ENCODE peak calls at places on chromosomes 3 and 15, in six cellular contexts. N, T, H, O, V and L are unnamed samples.

GRCh38 chr3:150149651-150150051 is 179.0 kb upstream of the PFN2 start:
- DNase-seq in N (no peak), T (peak; percentile 79), H (peak; percentile 58), O (no peak), V (no peak), L (no peak)

GRCh38 chr3:41740374-41740773 is 221.5 kb downstream of the ULK4 start:
- DNase-seq in N (no peak), T (no peak), H (no peak), O (no peak), V (no peak), L (no peak)

GRCh38 chr15:43514241-43515057 is 3.0 kb upstream of the MAP1A start:
- DNase-seq in N (peak; percentile 89), T (peak; percentile 8), H (peak; percentile 61), O (no peak), V (peak; percentile 67), L (no peak)

GRCh38 chr3:135779590-135780235 is 185.8 kb upstream of the PPP2R3A start:
- DNase-seq in N (no peak), T (no peak), H (no peak), O (no peak), V (no peak), L (no peak)

GRCh38 chr3:63232764-63233396 is 45.2 kb upstream of the SYNPR start:
- DNase-seq in N (no peak), T (no peak), H (peak; percentile 11), O (no peak), V (no peak), L (no peak)

GRCh38 chr3:114253505-114253904 is 16.1 kb upstream of the ZNF80 start:
- DNase-seq in N (no peak), T (no peak), H (no peak), O (no peak), V (no peak), L (no peak)

GRCh38 chr3:47669026-47669749 is 90.5 kb upstream of the CSPG5 start:
- DNase-seq in N (no peak), T (no peak), H (no peak), O (no peak), V (no peak), L (no peak)

GRCh38 chr3:143266936-143267335 is 147.4 kb downstream of the CHST2 start:
- DNase-seq in N (no peak), T (no peak), H (no peak), O (no peak), V (no peak), L (no peak)

GRCh38 chr3:66038384-66038725 is 363 bp downstream of the MAGI1 start:
- DNase-seq in N (no peak), T (no peak), H (no peak), O (no peak), V (no peak), L (no peak)

GRCh38 chr3:29468150-29468549 is 187.3 kb downstream of the RBMS3 start:
- DNase-seq in N (no peak), T (no peak), H (no peak), O (no peak), V (no peak), L (no peak)

GRCh38 chr3:33209357-33209756 is 9.3 kb downstream of the SUSD5 start:
- DNase-seq in N (no peak), T (no peak), H (no peak), O (no peak), V (no peak), L (no peak)

GRCh38 chr3:149599236-149599635 is 58.6 kb downstream of the WWTR1 start:
- DNase-seq in N (no peak), T (no peak), H (no peak), O (no peak), V (no peak), L (no peak)

GRCh38 chr15:69591905-69592508 is 139.4 kb downstream of the RPLP1 start:
- DNase-seq in N (no peak), T (peak; percentile 92), H (no peak), O (no peak), V (no peak), L (no peak)

GRCh38 chr15:31402511-31403056 is 75.9 kb downstream of the KLF13 start:
- DNase-seq in N (peak; percentile 87), T (no peak), H (no peak), O (no peak), V (no peak), L (no peak)

GRCh38 chr3:58175429-58176184 is 35.2 kb downstream of the DNASE1L3 start:
- DNase-seq in N (no peak), T (no peak), H (peak; percentile 47), O (no peak), V (no peak), L (no peak)

GRCh38 chr3:13013595-13013993 is 59.6 kb downstream of the IQSEC1 start:
- DNase-seq in N (no peak), T (no peak), H (no peak), O (no peak), V (no peak), L (no peak)

GRCh38 chr15:82810863-82811421 is 1.5 kb downstream of the WHAMM start:
- DNase-seq in N (no peak), T (no peak), H (no peak), O (no peak), V (no peak), L (no peak)

GRCh38 chr3:150721285-150722130 is 17.8 kb upstream of the ERICH6 start:
- DNase-seq in N (no peak), T (peak; percentile 84), H (peak; percentile 76), O (no peak), V (no peak), L (no peak)

GRCh38 chr3:49867871-49868321 is 1.8 kb downstream of the CAMKV start:
- DNase-seq in N (no peak), T (no peak), H (peak; percentile 55), O (no peak), V (peak; percentile 83), L (no peak)

GRCh38 chr15:98800437-98801233 is 152.3 kb downstream of the IGF1R start:
- DNase-seq in N (no peak), T (peak; percentile 25), H (peak; percentile 84), O (no peak), V (peak; percentile 83), L (peak; percentile 71)